ENCODE peak calls at places on chromosomes 1 and 21, in five cellular contexts. G is lower leg skin, Y is AG04450, C is A673, O is uterus. V is an unnamed sample.

GRCh38 chr1:213066363-213066762 is 15.3 kb downstream of the RPS6KC1 start:
- DNase-seq in Y (no peak), C (no peak), G (no peak), O (no peak), V (no peak)

GRCh38 chr1:150813028-150813707 is 5.1 kb upstream of the CTSK start:
- DNase-seq in G (peak), Y (peak), C (peak), O (peak), V (peak)

GRCh38 chr1:19327301-19327700 is 15.2 kb downstream of the SLC66A1 start:
- DNase-seq in C (no peak), Y (no peak), O (no peak), G (no peak), V (no peak)

GRCh38 chr1:150563340-150564038 is 14.3 kb downstream of the ADAMTSL4 start:
- DNase-seq in G (peak), C (no peak), O (peak), Y (no peak), V (no peak)

GRCh38 chr1:205376739-205377138 is 20.0 kb upstream of the KLHDC8A start:
- DNase-seq in Y (no peak), G (no peak), C (peak), O (no peak), V (no peak)

GRCh38 chr21:29083306-29083705 is 9.9 kb upstream of the CCT8 start:
- DNase-seq in C (no peak), O (no peak), Y (no peak), G (no peak), V (no peak)

GRCh38 chr1:23198373-23198772 is 18.9 kb downstream of the HTR1D start:
- DNase-seq in C (no peak), O (no peak), Y (peak), G (no peak), V (no peak)

GRCh38 chr1:73463848-73464247 is 734.1 kb downstream of the LRRIQ3 start:
- DNase-seq in G (no peak), O (no peak), C (no peak), Y (no peak), V (peak)

GRCh38 chr1:158685068-158685467 is 1.4 kb downstream of the SPTA1 start:
- DNase-seq in O (no peak), G (no peak), Y (no peak), C (no peak), V (no peak)

GRCh38 chr1:74771913-74772515 is 39.1 kb downstream of the TYW3 start:
- DNase-seq in G (no peak), C (peak), Y (peak), O (no peak), V (peak)

DNA sequence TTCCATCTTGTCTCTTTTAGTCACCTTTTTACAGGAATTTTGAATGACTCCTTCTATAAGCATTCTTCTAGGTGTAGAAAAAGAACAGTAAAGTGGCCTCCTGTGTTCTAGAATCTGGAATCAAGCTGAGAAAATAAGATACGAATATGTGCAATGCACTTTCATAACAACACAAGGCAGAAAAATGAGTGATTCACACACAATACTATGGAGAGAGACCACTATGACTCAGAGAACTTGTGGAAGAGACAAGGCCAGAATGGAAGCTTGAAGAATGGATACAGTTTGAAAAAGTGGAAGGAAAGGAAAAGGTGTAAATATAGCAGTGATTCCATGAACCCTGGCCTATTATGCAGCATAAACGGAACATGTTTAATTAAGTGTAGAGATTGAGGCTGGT is 57.1 kb upstream of the SAMSN1 start:
- DNase-seq in C (no peak), G (no peak), Y (no peak), O (no peak), V (no peak)
- H3K4me3 ChIP-seq in C (no peak), G (no peak), Y (no peak), O (no peak), V (no peak)

DNA sequence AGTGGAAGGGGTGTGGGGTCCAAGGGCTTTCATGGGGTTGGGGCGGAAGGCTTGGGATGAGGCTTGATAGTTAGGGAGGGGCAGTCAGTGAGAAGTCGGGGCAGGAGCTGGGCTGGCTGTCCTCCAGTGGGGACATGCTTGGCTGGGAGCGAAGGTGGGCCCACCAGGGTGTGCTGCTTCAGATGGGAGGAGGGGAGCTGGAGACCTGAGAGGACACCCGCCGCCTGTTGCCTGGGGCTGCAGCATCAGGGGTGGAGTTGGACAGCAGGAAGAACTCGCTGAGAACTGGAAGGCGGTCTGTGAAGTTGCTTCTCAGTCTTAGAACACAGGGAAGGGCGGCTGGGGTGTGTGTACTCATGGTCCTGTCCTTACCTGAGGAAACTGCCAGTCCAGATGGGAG is 1.6 kb downstream of the THEM5 start:
- DNase-seq in O (no peak), G (no peak), Y (no peak), C (no peak), V (no peak)
- H3K4me3 ChIP-seq in O (no peak), G (no peak), Y (no peak), C (no peak), V (no peak)

DNA sequence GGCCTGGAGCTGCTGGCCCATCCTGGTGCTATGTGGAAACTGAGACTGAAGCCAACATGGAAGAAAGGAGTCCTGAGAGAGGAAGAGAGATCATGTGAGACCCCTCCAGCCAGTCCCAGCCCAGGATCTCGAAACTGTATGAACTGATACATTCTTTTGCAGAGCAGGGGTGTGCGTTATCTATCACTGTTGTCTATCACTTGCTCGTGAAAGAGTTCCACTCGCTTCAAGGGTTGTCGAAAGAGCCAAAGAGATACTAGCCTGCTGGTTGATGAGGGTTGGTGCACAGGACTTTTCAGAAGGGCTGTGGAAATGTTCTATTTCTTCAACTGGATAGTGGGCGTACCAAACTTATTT is 125.7 kb downstream of the PLPP3 start:
- DNase-seq in Y (no peak), G (no peak), O (no peak), C (no peak), V (no peak)
- H3K4me3 ChIP-seq in Y (no peak), G (no peak), O (no peak), C (no peak), V (no peak)

GRCh38 chr1:35605882-35606182 is 32.7 kb downstream of the TFAP2E start:
- DNase-seq in O (no peak), G (no peak), C (no peak), Y (no peak), V (no peak)
- H3K4me3 ChIP-seq in O (no peak), G (no peak), C (no peak), Y (no peak), V (peak)

GRCh38 chr1:8133657-8134430 is 107.7 kb upstream of the ERRFI1 start:
- DNase-seq in C (peak), Y (peak), G (peak), O (peak), V (peak)

GRCh38 chr1:8135250-8135649 is 109.1 kb upstream of the ERRFI1 start:
- DNase-seq in O (no peak), C (no peak), Y (no peak), G (no peak), V (no peak)

GRCh38 chr1:8134546-8135235 is 108.6 kb upstream of the ERRFI1 start:
- DNase-seq in C (no peak), G (no peak), O (no peak), Y (no peak), V (peak)

GRCh38 chr1:8136766-8137165 is 110.7 kb upstream of the ERRFI1 start:
- DNase-seq in Y (no peak), O (no peak), C (no peak), G (no peak), V (peak)

DNA sequence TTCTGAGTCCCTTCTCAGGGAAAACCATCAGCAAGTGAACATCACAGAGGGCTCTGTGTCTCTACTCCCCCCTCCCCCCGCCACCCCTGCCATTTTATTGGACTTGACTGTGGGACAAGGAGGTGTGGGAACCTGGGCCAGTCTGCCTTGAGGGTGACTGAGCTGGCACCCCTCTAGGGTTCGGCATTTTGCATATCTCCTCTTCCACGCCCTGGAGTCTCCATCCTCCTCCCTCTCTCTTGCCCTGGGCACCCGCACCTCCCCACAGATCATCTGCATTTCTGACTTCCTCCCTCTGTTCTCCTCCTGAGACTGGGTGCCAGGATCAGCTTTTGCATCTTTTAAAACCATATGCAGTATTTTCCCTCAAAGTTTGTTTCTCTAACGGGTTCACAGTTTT is 107.1 kb upstream of the ERRFI1 start:
- DNase-seq in G (no peak), C (peak), Y (no peak), O (peak), V (peak)
- H3K4me3 ChIP-seq in G (no peak), C (no peak), Y (no peak), O (no peak), V (no peak)

GRCh38 chr1:10308001-10308400 is 90.9 kb upstream of the PGD start:
- DNase-seq in O (no peak), C (no peak), G (no peak), Y (no peak), V (peak)
- H3K4me3 ChIP-seq in O (no peak), C (no peak), G (no peak), Y (no peak), V (no peak)

GRCh38 chr1:29121516-29121937 is 2.2 kb downstream of the TMEM200B start:
- DNase-seq in Y (no peak), O (peak), G (no peak), C (peak), V (no peak)

GRCh38 chr1:29121951-29122661 is 1.6 kb downstream of the TMEM200B start:
- DNase-seq in C (peak), O (peak), G (no peak), Y (no peak), V (no peak)

GRCh38 chr1:29123871-29124365 is at the start of gene TMEM200B:
- DNase-seq in C (no peak), Y (no peak), G (no peak), O (peak), V (no peak)

GRCh38 chr1:29122987-29123870 is 474 bp downstream of the TMEM200B start:
- DNase-seq in Y (no peak), C (no peak), G (no peak), O (peak), V (no peak)

DNA sequence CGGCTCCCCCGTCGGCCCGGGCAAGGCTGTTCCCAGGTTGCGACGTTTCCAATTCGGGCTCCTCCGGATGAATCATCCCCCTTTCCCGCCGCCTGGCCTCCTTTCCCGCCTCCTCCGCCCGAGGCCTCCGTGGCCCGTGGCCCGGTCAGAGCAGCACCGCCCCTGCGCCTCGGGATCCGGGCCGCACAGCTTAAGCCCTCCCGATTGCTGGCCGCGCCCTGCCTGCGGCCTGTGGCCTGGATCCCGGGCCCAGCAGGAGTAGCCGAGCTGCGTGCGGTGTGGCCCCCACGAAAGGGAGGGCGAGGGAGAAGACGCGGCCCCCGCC is 1.1 kb downstream of the TMEM200B start:
- DNase-seq in Y (peak), G (peak), C (no peak), O (peak), V (no peak)
- H3K4me3 ChIP-seq in Y (peak), G (peak), C (peak), O (peak), V (no peak)